ENCODE peak calls at places on chromosomes 11 and 22, in seven cellular contexts. One of them, this sample, is unnamed.

GRCh38 chr22:43498856-43499253 is 87.0 kb downstream of the MPPED1 start:
- DNase-seq in right atrium auricular region: no peak
- DNase-seq in hippocampal formation: no peak
- DNase-seq in thoracic aorta: no peak
- DNase-seq in ACHN: no peak
- DNase-seq in stimulated activated CD4-positive, alpha-beta T cell treated with anti-CD3 and anti-CD28 coated beads, Interleukin-12 subunit alpha, Interleukin-12 subunit beta, amount 100 ng/mL, for 4 hours: no peak
- DNase-seq in fibroblast of pulmonary artery: no peak
- DNase-seq in this sample: no peak

GRCh38 chr11:72418834-72419560 is 15.3 kb downstream of the CLPB start:
- DNase-seq in stimulated activated CD4-positive, alpha-beta T cell treated with anti-CD3 and anti-CD28 coated beads, Interleukin-12 subunit alpha, Interleukin-12 subunit beta, amount 100 ng/mL, for 4 hours: no peak
- DNase-seq in ACHN: no peak
- DNase-seq in fibroblast of pulmonary artery: no peak
- DNase-seq in thoracic aorta: no peak
- DNase-seq in hippocampal formation: no peak
- DNase-seq in right atrium auricular region: no peak
- DNase-seq in this sample: no peak

GRCh38 chr11:79062814-79063762 is 377.7 kb downstream of the TENM4 start:
- DNase-seq in fibroblast of pulmonary artery: peak
- DNase-seq in right atrium auricular region: no peak
- DNase-seq in thoracic aorta: no peak
- DNase-seq in hippocampal formation: peak
- DNase-seq in stimulated activated CD4-positive, alpha-beta T cell treated with anti-CD3 and anti-CD28 coated beads, Interleukin-12 subunit alpha, Interleukin-12 subunit beta, amount 100 ng/mL, for 4 hours: no peak
- DNase-seq in ACHN: peak
- DNase-seq in this sample: no peak

GRCh38 chr11:105399505-105399904 is 210.4 kb upstream of the GRIA4 start:
- DNase-seq in thoracic aorta: no peak
- DNase-seq in right atrium auricular region: no peak
- DNase-seq in hippocampal formation: no peak
- DNase-seq in ACHN: no peak
- DNase-seq in fibroblast of pulmonary artery: peak
- DNase-seq in stimulated activated CD4-positive, alpha-beta T cell treated with anti-CD3 and anti-CD28 coated beads, Interleukin-12 subunit alpha, Interleukin-12 subunit beta, amount 100 ng/mL, for 4 hours: no peak
- DNase-seq in this sample: no peak

GRCh38 chr22:38416621-38417251 is 38.3 kb downstream of the KCNJ4 start:
- DNase-seq in thoracic aorta: no peak
- DNase-seq in fibroblast of pulmonary artery: no peak
- DNase-seq in stimulated activated CD4-positive, alpha-beta T cell treated with anti-CD3 and anti-CD28 coated beads, Interleukin-12 subunit alpha, Interleukin-12 subunit beta, amount 100 ng/mL, for 4 hours: no peak
- DNase-seq in right atrium auricular region: no peak
- DNase-seq in hippocampal formation: no peak
- DNase-seq in ACHN: no peak
- DNase-seq in this sample: no peak

GRCh38 chr22:26918236-26918635 is 260.8 kb downstream of the MIAT start:
- DNase-seq in thoracic aorta: no peak
- DNase-seq in right atrium auricular region: no peak
- DNase-seq in hippocampal formation: no peak
- DNase-seq in stimulated activated CD4-positive, alpha-beta T cell treated with anti-CD3 and anti-CD28 coated beads, Interleukin-12 subunit alpha, Interleukin-12 subunit beta, amount 100 ng/mL, for 4 hours: no peak
- DNase-seq in ACHN: no peak
- DNase-seq in fibroblast of pulmonary artery: no peak
- DNase-seq in this sample: no peak

GRCh38 chr11:31802609-31802989 is 8.5 kb downstream of the PAX6 start:
- DNase-seq in stimulated activated CD4-positive, alpha-beta T cell treated with anti-CD3 and anti-CD28 coated beads, Interleukin-12 subunit alpha, Interleukin-12 subunit beta, amount 100 ng/mL, for 4 hours: no peak
- DNase-seq in hippocampal formation: no peak
- DNase-seq in fibroblast of pulmonary artery: no peak
- DNase-seq in ACHN: no peak
- DNase-seq in right atrium auricular region: no peak
- DNase-seq in thoracic aorta: no peak
- DNase-seq in this sample: no peak

GRCh38 chr22:28299760-28300159 is 379.9 kb downstream of the TTC28 start:
- DNase-seq in ACHN: no peak
- DNase-seq in hippocampal formation: no peak
- DNase-seq in stimulated activated CD4-positive, alpha-beta T cell treated with anti-CD3 and anti-CD28 coated beads, Interleukin-12 subunit alpha, Interleukin-12 subunit beta, amount 100 ng/mL, for 4 hours: no peak
- DNase-seq in fibroblast of pulmonary artery: peak
- DNase-seq in right atrium auricular region: peak
- DNase-seq in thoracic aorta: no peak
- DNase-seq in this sample: no peak

GRCh38 chr11:87063982-87064381 is 26.2 kb downstream of the TMEM135 start:
- DNase-seq in stimulated activated CD4-positive, alpha-beta T cell treated with anti-CD3 and anti-CD28 coated beads, Interleukin-12 subunit alpha, Interleukin-12 subunit beta, amount 100 ng/mL, for 4 hours: no peak
- DNase-seq in right atrium auricular region: no peak
- DNase-seq in hippocampal formation: no peak
- DNase-seq in fibroblast of pulmonary artery: peak
- DNase-seq in thoracic aorta: no peak
- DNase-seq in ACHN: no peak
- DNase-seq in this sample: no peak

This sample was measured in amniotic stem cell.